ENCODE peak calls at places on chromosomes 7 and 10, in eight cellular contexts. One of them, this sample, is unnamed.

GRCh38 chr10:132838346-132838970 is 52.5 kb upstream of the NKX6-2 start:
- DNase-seq in MV-4-11: no peak
- DNase-seq in NCI-H1092: no peak
- DNase-seq in activated effector memory CD4-positive, alpha-beta T cell treated with anti-CD3 and anti-CD28 coated beads, Interleukin-2, amount 50 U/mL, for 16 hours: no peak
- DNase-seq in M059J: no peak
- DNase-seq in epithelial cell of prostate: no peak
- DNase-seq in NB4: no peak
- DNase-seq in OCI-LY7: no peak
- DNase-seq in this sample: peak; percentile 61

GRCh38 chr10:66353422-66353821 is 572.4 kb upstream of the LRRTM3 start:
- DNase-seq in MV-4-11: no peak
- DNase-seq in NCI-H1092: no peak
- DNase-seq in activated effector memory CD4-positive, alpha-beta T cell treated with anti-CD3 and anti-CD28 coated beads, Interleukin-2, amount 50 U/mL, for 16 hours: no peak
- DNase-seq in M059J: no peak
- DNase-seq in epithelial cell of prostate: no peak
- DNase-seq in NB4: no peak
- DNase-seq in OCI-LY7: no peak
- DNase-seq in this sample: no peak

GRCh38 chr10:109914966-109915365 is 8.3 kb downstream of the XPNPEP1 start:
- DNase-seq in MV-4-11: peak; percentile 92
- DNase-seq in NCI-H1092: no peak
- DNase-seq in activated effector memory CD4-positive, alpha-beta T cell treated with anti-CD3 and anti-CD28 coated beads, Interleukin-2, amount 50 U/mL, for 16 hours: no peak
- DNase-seq in M059J: peak; percentile 91
- DNase-seq in epithelial cell of prostate: peak; percentile 78
- DNase-seq in NB4: peak; percentile 92
- DNase-seq in OCI-LY7: peak; percentile 81
- DNase-seq in this sample: no peak

GRCh38 chr7:1368682-1369571 is 90.3 kb downstream of the MICALL2 start:
- DNase-seq in MV-4-11: no peak
- DNase-seq in NCI-H1092: peak; percentile 12
- DNase-seq in activated effector memory CD4-positive, alpha-beta T cell treated with anti-CD3 and anti-CD28 coated beads, Interleukin-2, amount 50 U/mL, for 16 hours: peak; percentile 71
- DNase-seq in M059J: peak; percentile 17
- DNase-seq in epithelial cell of prostate: no peak
- DNase-seq in NB4: peak; percentile 90
- DNase-seq in OCI-LY7: peak; percentile 20
- DNase-seq in this sample: no peak

GRCh38 chr7:68147621-68148238 is 1151.1 kb downstream of the TYW1 start:
- DNase-seq in MV-4-11: no peak
- DNase-seq in NCI-H1092: peak; percentile 28
- DNase-seq in activated effector memory CD4-positive, alpha-beta T cell treated with anti-CD3 and anti-CD28 coated beads, Interleukin-2, amount 50 U/mL, for 16 hours: no peak
- DNase-seq in M059J: no peak
- DNase-seq in epithelial cell of prostate: no peak
- DNase-seq in NB4: no peak
- DNase-seq in OCI-LY7: no peak
- DNase-seq in this sample: no peak

GRCh38 chr7:162583-163297 is 29.6 kb upstream of the FAM20C start:
- DNase-seq in MV-4-11: no peak
- DNase-seq in NCI-H1092: no peak
- DNase-seq in activated effector memory CD4-positive, alpha-beta T cell treated with anti-CD3 and anti-CD28 coated beads, Interleukin-2, amount 50 U/mL, for 16 hours: no peak
- DNase-seq in M059J: peak; percentile 62
- DNase-seq in epithelial cell of prostate: no peak
- DNase-seq in NB4: no peak
- DNase-seq in OCI-LY7: no peak
- DNase-seq in this sample: peak; percentile 44

GRCh38 chr10:77417359-77417758 is 220.2 kb downstream of the KCNMA1 start:
- DNase-seq in MV-4-11: no peak
- DNase-seq in NCI-H1092: no peak
- DNase-seq in activated effector memory CD4-positive, alpha-beta T cell treated with anti-CD3 and anti-CD28 coated beads, Interleukin-2, amount 50 U/mL, for 16 hours: no peak
- DNase-seq in M059J: peak; percentile 51
- DNase-seq in epithelial cell of prostate: no peak
- DNase-seq in NB4: no peak
- DNase-seq in OCI-LY7: no peak
- DNase-seq in this sample: no peak

GRCh38 chr10:97759157-97759980 is 12.4 kb downstream of the SFRP5 start:
- DNase-seq in MV-4-11: peak; percentile 17
- DNase-seq in NCI-H1092: peak; percentile 34
- DNase-seq in activated effector memory CD4-positive, alpha-beta T cell treated with anti-CD3 and anti-CD28 coated beads, Interleukin-2, amount 50 U/mL, for 16 hours: peak; percentile 79
- DNase-seq in M059J: peak; percentile 51
- DNase-seq in epithelial cell of prostate: no peak
- DNase-seq in NB4: peak; percentile 69
- DNase-seq in OCI-LY7: peak; percentile 54
- DNase-seq in this sample: peak; percentile 86

GRCh38 chr10:48589266-48589665 is 15.6 kb downstream of the ARHGAP22 start:
- DNase-seq in MV-4-11: no peak
- DNase-seq in NCI-H1092: no peak
- DNase-seq in activated effector memory CD4-positive, alpha-beta T cell treated with anti-CD3 and anti-CD28 coated beads, Interleukin-2, amount 50 U/mL, for 16 hours: no peak
- DNase-seq in M059J: peak; percentile 54
- DNase-seq in epithelial cell of prostate: peak; percentile 86
- DNase-seq in NB4: no peak
- DNase-seq in OCI-LY7: no peak
- DNase-seq in this sample: no peak

GRCh38 chr10:124560377-124560776 is 98.8 kb downstream of the LHPP start:
- DNase-seq in MV-4-11: peak; percentile 27
- DNase-seq in NCI-H1092: no peak
- DNase-seq in activated effector memory CD4-positive, alpha-beta T cell treated with anti-CD3 and anti-CD28 coated beads, Interleukin-2, amount 50 U/mL, for 16 hours: no peak
- DNase-seq in M059J: no peak
- DNase-seq in epithelial cell of prostate: no peak
- DNase-seq in NB4: no peak
- DNase-seq in OCI-LY7: no peak
- DNase-seq in this sample: peak; percentile 90

GRCh38 chr7:19762631-19763030 is 10.8 kb downstream of the TMEM196 start:
- DNase-seq in MV-4-11: no peak
- DNase-seq in NCI-H1092: no peak
- DNase-seq in activated effector memory CD4-positive, alpha-beta T cell treated with anti-CD3 and anti-CD28 coated beads, Interleukin-2, amount 50 U/mL, for 16 hours: no peak
- DNase-seq in M059J: no peak
- DNase-seq in epithelial cell of prostate: no peak
- DNase-seq in NB4: no peak
- DNase-seq in OCI-LY7: no peak
- DNase-seq in this sample: no peak

GRCh38 chr10:33025039-33025438 is 67.0 kb upstream of the ITGB1 start:
- DNase-seq in MV-4-11: no peak
- DNase-seq in NCI-H1092: no peak
- DNase-seq in activated effector memory CD4-positive, alpha-beta T cell treated with anti-CD3 and anti-CD28 coated beads, Interleukin-2, amount 50 U/mL, for 16 hours: no peak
- DNase-seq in M059J: no peak
- DNase-seq in epithelial cell of prostate: no peak
- DNase-seq in NB4: no peak
- DNase-seq in OCI-LY7: no peak
- DNase-seq in this sample: no peak

This sample was measured in posterior vena cava.